ENCODE peak calls at places on chromosomes 7 and 10, in six cellular contexts. One of them, this sample, is unnamed.

GRCh38 chr10:9228770-9229169 is 1174.3 kb downstream of the GATA3 start:
- DNase-seq in testis: no peak
- DNase-seq in body of pancreas: no peak
- DNase-seq in GM12878: no peak
- DNase-seq in ovary: no peak
- DNase-seq in HCT116: no peak
- DNase-seq in this sample: no peak

GRCh38 chr7:155020996-155021395 is 18.1 kb upstream of the PAXIP1 start:
- DNase-seq in testis: no peak
- DNase-seq in GM12878: no peak
- DNase-seq in HCT116: no peak
- DNase-seq in ovary: no peak
- DNase-seq in body of pancreas: no peak
- DNase-seq in this sample: no peak

GRCh38 chr10:69045441-69046300 is 42.2 kb upstream of the SRGN start:
- DNase-seq in HCT116: no peak
- DNase-seq in ovary: no peak
- DNase-seq in GM12878: peak; percentile 93
- DNase-seq in testis: peak; percentile 49
- DNase-seq in body of pancreas: no peak
- DNase-seq in this sample: peak; percentile 59

GRCh38 chr10:28463676-28464395 is 69.1 kb upstream of the WAC start:
- DNase-seq in HCT116: no peak
- DNase-seq in body of pancreas: peak; percentile 67
- DNase-seq in testis: no peak
- DNase-seq in ovary: no peak
- DNase-seq in GM12878: no peak
- DNase-seq in this sample: no peak

GRCh38 chr7:88216276-88216675 is 3.6 kb downstream of the SRI start:
- DNase-seq in body of pancreas: no peak
- DNase-seq in HCT116: no peak
- DNase-seq in testis: no peak
- DNase-seq in ovary: no peak
- DNase-seq in GM12878: no peak
- DNase-seq in this sample: no peak

GRCh38 chr7:32221756-32222155 is 151.5 kb upstream of the PDE1C start:
- DNase-seq in ovary: no peak
- DNase-seq in body of pancreas: no peak
- DNase-seq in HCT116: no peak
- DNase-seq in testis: no peak
- DNase-seq in GM12878: no peak
- DNase-seq in this sample: no peak

GRCh38 chr10:42962902-42963231 is 114.0 kb upstream of the RET start:
- DNase-seq in testis: no peak
- DNase-seq in GM12878: no peak
- DNase-seq in ovary: peak; percentile 3
- DNase-seq in body of pancreas: no peak
- DNase-seq in HCT116: no peak
- DNase-seq in this sample: no peak

GRCh38 chr7:2962860-2963259 is 80.8 kb downstream of the CARD11 start:
- DNase-seq in body of pancreas: no peak
- DNase-seq in GM12878: no peak
- DNase-seq in ovary: no peak
- DNase-seq in testis: no peak
- DNase-seq in HCT116: no peak
- DNase-seq in this sample: peak; percentile 6

GRCh38 chr7:130432886-130433285 is 7.9 kb downstream of the CEP41 start:
- DNase-seq in testis: no peak
- DNase-seq in HCT116: no peak
- DNase-seq in GM12878: no peak
- DNase-seq in body of pancreas: no peak
- DNase-seq in ovary: no peak
- DNase-seq in this sample: no peak

GRCh38 chr10:89644691-89644966 is 413 bp downstream of the PANK1 start:
- DNase-seq in testis: peak; percentile 41
- DNase-seq in GM12878: no peak
- DNase-seq in body of pancreas: no peak
- DNase-seq in ovary: no peak
- DNase-seq in HCT116: no peak
- DNase-seq in this sample: no peak

GRCh38 chr10:32350811-32351342 is 3.9 kb upstream of the EPC1 start:
- DNase-seq in GM12878: no peak
- DNase-seq in ovary: no peak
- DNase-seq in testis: no peak
- DNase-seq in body of pancreas: no peak
- DNase-seq in HCT116: no peak
- DNase-seq in this sample: no peak

GRCh38 chr7:126689037-126689436 is 563.7 kb downstream of the GRM8 start:
- DNase-seq in body of pancreas: no peak
- DNase-seq in HCT116: no peak
- DNase-seq in ovary: no peak
- DNase-seq in testis: no peak
- DNase-seq in GM12878: no peak
- DNase-seq in this sample: no peak

GRCh38 chr10:70981171-70981836 is 92.9 kb upstream of the PCBD1 start:
- DNase-seq in body of pancreas: no peak
- DNase-seq in GM12878: no peak
- DNase-seq in testis: no peak
- DNase-seq in HCT116: no peak
- DNase-seq in ovary: no peak
- DNase-seq in this sample: no peak

GRCh38 chr7:51138121-51139085 is 178.2 kb downstream of the COBL start:
- DNase-seq in body of pancreas: no peak
- DNase-seq in GM12878: no peak
- DNase-seq in ovary: no peak
- DNase-seq in HCT116: no peak
- DNase-seq in testis: no peak
- DNase-seq in this sample: no peak

GRCh38 chr10:121910673-121911420 is 17.0 kb downstream of the ATE1 start:
- DNase-seq in ovary: no peak
- DNase-seq in body of pancreas: no peak
- DNase-seq in HCT116: no peak
- DNase-seq in testis: no peak
- DNase-seq in GM12878: no peak
- DNase-seq in this sample: no peak

GRCh38 chr7:71563276-71563675 is 431.3 kb downstream of the GALNT17 start:
- DNase-seq in HCT116: no peak
- DNase-seq in body of pancreas: no peak
- DNase-seq in GM12878: no peak
- DNase-seq in testis: no peak
- DNase-seq in ovary: no peak
- DNase-seq in this sample: no peak

GRCh38 chr7:149787428-149788299 is 14.3 kb upstream of the ZNF467 start:
- DNase-seq in testis: peak; percentile 49
- DNase-seq in ovary: no peak
- DNase-seq in HCT116: no peak
- DNase-seq in body of pancreas: peak; percentile 43
- DNase-seq in GM12878: no peak
- DNase-seq in this sample: no peak

GRCh38 chr7:31690892-31691291 is 3.9 kb downstream of the PPP1R17 start:
- DNase-seq in body of pancreas: no peak
- DNase-seq in ovary: no peak
- DNase-seq in HCT116: no peak
- DNase-seq in GM12878: no peak
- DNase-seq in testis: no peak
- DNase-seq in this sample: no peak

GRCh38 chr7:47573758-47574472 is 8.0 kb downstream of the TNS3 start:
- DNase-seq in HCT116: no peak
- DNase-seq in body of pancreas: peak; percentile 85
- DNase-seq in GM12878: no peak
- DNase-seq in testis: no peak
- DNase-seq in ovary: peak; percentile 51
- DNase-seq in this sample: no peak

GRCh38 chr10:13376771-13377170 is 28.7 kb upstream of the SEPHS1 start:
- DNase-seq in testis: no peak
- DNase-seq in HCT116: no peak
- DNase-seq in body of pancreas: no peak
- DNase-seq in ovary: no peak
- DNase-seq in GM12878: no peak
- DNase-seq in this sample: no peak

GRCh38 chr7:136386876-136387275 is 409.7 kb upstream of the MTPN start:
- DNase-seq in HCT116: no peak
- DNase-seq in testis: no peak
- DNase-seq in GM12878: no peak
- DNase-seq in body of pancreas: no peak
- DNase-seq in ovary: no peak
- DNase-seq in this sample: no peak

DNA sequence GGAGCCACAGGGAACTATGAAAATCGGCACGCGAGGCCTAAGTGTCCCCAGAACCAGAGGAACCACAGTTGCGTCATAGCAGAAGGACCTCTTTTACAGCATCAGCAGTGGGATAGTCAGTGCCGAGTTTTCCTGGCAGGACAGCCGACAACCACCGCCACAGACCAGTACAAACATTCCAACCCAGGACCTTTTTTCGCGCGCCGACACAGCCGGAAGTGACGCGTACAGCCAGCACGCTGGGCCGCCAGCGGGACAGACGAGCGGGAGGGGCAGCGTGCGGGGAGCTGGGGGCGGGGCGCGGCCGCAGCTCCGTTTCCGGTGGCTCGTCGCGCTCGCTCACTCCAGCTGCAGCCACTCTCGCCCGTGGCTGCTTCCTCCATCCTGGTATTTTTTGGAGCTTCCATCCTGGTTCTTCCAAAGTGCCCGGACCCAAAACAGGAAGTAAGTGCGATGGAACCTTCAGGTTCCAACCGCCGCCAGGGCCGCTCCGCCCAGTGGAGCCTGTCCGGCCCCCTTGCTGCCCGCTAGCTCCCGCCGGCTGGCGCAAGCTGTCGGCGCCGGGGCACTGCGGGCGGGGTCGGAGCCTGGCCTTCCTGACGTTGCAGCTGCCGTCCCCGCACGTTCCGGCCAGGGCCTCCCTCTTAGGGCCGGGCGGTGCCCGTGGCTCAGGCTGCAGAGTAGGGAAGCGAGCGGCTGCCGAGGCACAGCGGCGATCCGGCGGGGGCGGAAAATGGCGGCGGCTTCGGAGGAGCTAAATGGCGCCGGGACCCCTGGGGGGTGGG is at the start of gene DMTF1:
- DNase-seq in HCT116: peak; percentile 89
- DNase-seq in GM12878: peak; percentile 53
- DNase-seq in testis: peak; percentile 96
- DNase-seq in body of pancreas: peak; percentile 94
- DNase-seq in ovary: peak; percentile 94
- DNase-seq in this sample: peak; percentile 96
- TF ChIP-seq CTCF in HCT116: no peak
- TF ChIP-seq CTCF in GM12878: no peak
- TF ChIP-seq CTCF in testis: no peak
- TF ChIP-seq CTCF in body of pancreas: peak; percentile 37
- TF ChIP-seq CTCF in ovary: peak; percentile 24
- TF ChIP-seq CTCF in this sample: no peak

GRCh38 chr10:119680050-119680449 is 28.9 kb downstream of the BAG3 start:
- DNase-seq in body of pancreas: no peak
- DNase-seq in HCT116: peak; percentile 33
- DNase-seq in GM12878: no peak
- DNase-seq in ovary: no peak
- DNase-seq in testis: no peak
- DNase-seq in this sample: no peak
- TF ChIP-seq POLR2A in body of pancreas: no peak
- TF ChIP-seq POLR2A in HCT116: no peak
- TF ChIP-seq POLR2A in GM12878: no peak
- TF ChIP-seq POLR2A in ovary: no peak
- TF ChIP-seq POLR2A in testis: no peak
- TF ChIP-seq POLR2A in this sample: no peak

DNA sequence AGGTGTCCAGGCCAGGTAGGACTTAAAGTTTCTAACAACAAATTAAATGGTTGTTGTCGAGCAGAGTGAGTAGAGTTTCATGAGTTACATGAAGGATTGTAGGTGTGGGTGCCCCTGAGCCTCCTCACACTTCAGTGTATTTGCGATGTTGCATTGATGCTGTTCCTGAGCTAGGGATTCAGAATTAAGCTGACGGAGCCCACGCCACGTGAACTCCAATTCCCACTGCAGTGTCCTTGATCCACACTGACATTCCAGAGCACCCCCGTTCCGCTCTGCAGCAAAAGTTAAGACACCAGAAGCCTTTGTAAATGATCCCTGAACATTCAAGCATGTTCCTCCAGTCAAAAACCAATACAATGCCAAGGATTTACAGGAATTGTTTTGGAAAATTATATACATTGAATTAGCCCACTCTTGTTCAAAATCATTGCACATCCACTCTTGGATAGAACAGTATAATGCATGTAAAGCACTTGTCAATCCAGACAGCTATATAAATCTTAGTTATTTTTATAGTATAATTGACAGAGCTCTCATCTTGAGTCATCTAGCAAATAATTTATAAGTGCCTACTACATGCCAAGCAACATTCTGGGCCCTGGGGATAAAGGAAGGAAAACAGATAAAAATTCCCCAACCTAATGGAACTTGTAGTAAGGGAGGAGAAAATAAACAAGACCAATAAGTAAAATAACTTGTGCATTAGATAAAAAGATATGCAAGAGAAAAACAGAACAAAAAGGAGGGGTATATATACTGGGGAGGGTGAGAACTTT is 78.9 kb upstream of the SEC61G start:
- DNase-seq in ovary: no peak
- DNase-seq in body of pancreas: no peak
- DNase-seq in HCT116: no peak
- DNase-seq in testis: no peak
- DNase-seq in GM12878: no peak
- DNase-seq in this sample: no peak
- TF ChIP-seq CTCF in ovary: no peak
- TF ChIP-seq CTCF in body of pancreas: no peak
- TF ChIP-seq CTCF in HCT116: no peak
- TF ChIP-seq CTCF in testis: no peak
- TF ChIP-seq CTCF in GM12878: no peak
- TF ChIP-seq CTCF in this sample: no peak

DNA sequence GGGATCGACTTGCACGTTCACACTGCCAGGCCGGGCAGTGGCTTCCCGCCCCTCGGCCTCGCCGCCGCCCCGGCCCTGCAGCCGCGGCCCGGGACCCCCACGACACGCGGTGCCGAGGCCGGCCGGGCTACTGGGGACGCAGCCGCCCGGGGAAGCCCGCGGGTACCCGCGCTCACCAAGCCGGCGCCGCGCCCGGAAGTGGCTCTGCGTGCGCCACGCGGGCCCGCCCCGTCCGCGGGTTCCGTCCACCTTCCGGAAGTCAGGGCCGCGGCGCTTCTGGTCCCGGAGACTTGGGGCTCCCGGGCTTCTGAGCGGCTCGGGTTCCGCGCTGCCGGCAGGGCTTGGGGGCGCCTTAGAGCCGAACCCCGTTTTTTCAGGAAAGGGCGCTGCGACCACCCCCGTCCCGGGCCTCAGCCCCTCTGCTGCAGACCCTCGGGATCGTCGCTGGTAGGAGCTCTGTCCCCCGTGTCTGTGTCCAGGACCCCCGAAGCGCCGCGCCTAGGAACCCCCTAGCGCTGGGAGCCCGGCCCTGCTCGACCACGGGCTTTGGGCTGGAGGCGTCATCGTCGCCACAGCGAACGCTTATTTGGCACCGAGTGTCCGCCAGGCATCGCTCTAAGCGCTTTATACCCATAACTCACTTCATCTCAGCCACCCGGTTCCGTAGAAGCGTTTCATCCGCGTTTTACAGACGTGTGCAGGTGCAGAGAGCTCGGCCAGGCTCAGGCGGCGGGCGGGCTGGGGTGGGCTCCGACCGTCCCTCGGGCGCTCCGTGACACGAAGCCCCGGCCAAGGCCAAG is at the start of gene PSMG3:
- DNase-seq in body of pancreas: peak; percentile 91
- DNase-seq in GM12878: peak; percentile 32
- DNase-seq in ovary: peak; percentile 92
- DNase-seq in testis: peak; percentile 94
- DNase-seq in HCT116: peak; percentile 75
- DNase-seq in this sample: peak; percentile 94
- TF ChIP-seq POLR2A in body of pancreas: peak; percentile 76
- TF ChIP-seq POLR2A in GM12878: peak; percentile 80
- TF ChIP-seq POLR2A in ovary: peak; percentile 75
- TF ChIP-seq POLR2A in testis: peak; percentile 66
- TF ChIP-seq POLR2A in HCT116: peak; percentile 70
- TF ChIP-seq POLR2A in this sample: peak; percentile 78